ENCODE peak calls at places on chromosomes 12 and 14, in seven cellular contexts. F is right cardiac atrium; T is lung; V is aorta; H is CD4-positive, alpha-beta T cell; O is effector memory CD4-positive, alpha-beta T cell; Y is BJ. A is an unnamed sample. For H3K27me3, the result is how much of the 10 kb centered on the place peaks cover.

GRCh38 chr14:29043751-29044150 is 277.2 kb downstream of the FOXG1 start:
- DNase-seq in V (no peak), F (no peak), Y (no peak), O (no peak), H (no peak), T (no peak), A (no peak)

GRCh38 chr12:52007158-52007921 is 594 bp downstream of the TAMALIN start:
- DNase-seq in H (peak), V (peak), T (no peak), O (peak), F (peak), Y (no peak), A (no peak)

GRCh38 chr14:22428681-22429315 is 160.2 kb downstream of the DAD1 start:
- DNase-seq in H (no peak), Y (no peak), O (no peak), F (no peak), V (no peak), T (no peak), A (no peak)

GRCh38 chr14:25113394-25113793 is 63.4 kb upstream of the STXBP6 start:
- DNase-seq in H (no peak), V (no peak), F (no peak), Y (no peak), T (no peak), O (no peak), A (no peak)

GRCh38 chr12:6450869-6451347 is 934 bp upstream of the TAPBPL start:
- DNase-seq in H (no peak), V (no peak), F (no peak), O (no peak), T (no peak), Y (no peak), A (peak)

GRCh38 chr12:113298861-113299545 is 35.9 kb downstream of the SLC8B1 start:
- DNase-seq in T (no peak), Y (no peak), V (peak), F (peak), H (no peak), O (no peak), A (peak)

GRCh38 chr12:117818400-117818799 is 150.4 kb downstream of the KSR2 start:
- DNase-seq in Y (no peak), O (no peak), T (no peak), V (no peak), H (no peak), F (no peak), A (peak)

GRCh38 chr12:52327086-52327829 is 6.1 kb upstream of the KRT83 start:
- DNase-seq in H (peak), V (peak), F (peak), O (peak), T (peak), Y (peak), A (peak)

GRCh38 chr14:104350463-104351185 is 212.2 kb downstream of the KIF26A start:
- DNase-seq in V (no peak), F (no peak), Y (no peak), H (no peak), T (no peak), O (no peak), A (no peak)

GRCh38 chr14:76919431-76919810 is 93.2 kb downstream of the LRRC74A start:
- DNase-seq in V (no peak), T (peak), H (no peak), O (no peak), F (no peak), Y (no peak), A (no peak)

GRCh38 chr12:97308576-97309198 is 153.9 kb upstream of the RMST start:
- DNase-seq in V (no peak), H (no peak), F (no peak), T (no peak), Y (peak), O (no peak), A (no peak)

GRCh38 chr12:91529829-91530228 is 347.2 kb upstream of the DCN start:
- DNase-seq in H (no peak), F (no peak), T (no peak), Y (no peak), V (no peak), O (no peak), A (no peak)

GRCh38 chr12:42180990-42181611 is 36.4 kb upstream of the GXYLT1 start:
- DNase-seq in O (no peak), H (no peak), V (no peak), F (no peak), T (no peak), Y (no peak), A (no peak)

GRCh38 chr12:102484017-102484731 is 3.8 kb upstream of the IGF1 start:
- DNase-seq in Y (no peak), F (peak), O (no peak), T (peak), H (peak), V (peak), A (peak)

GRCh38 chr12:58629376-58629775 is 290.9 kb downstream of the LRIG3 start:
- DNase-seq in O (no peak), Y (no peak), T (no peak), H (no peak), V (no peak), F (no peak), A (no peak)

GRCh38 chr14:99270491-99271287 is 1.3 kb downstream of the BCL11B start:
- DNase-seq in F (no peak), H (peak), O (no peak), V (no peak), T (no peak), Y (no peak), A (no peak)

GRCh38 chr14:35163384-35163783 is 41.0 kb downstream of the PRORP start:
- DNase-seq in Y (no peak), O (no peak), H (no peak), F (no peak), T (no peak), V (no peak), A (no peak)

GRCh38 chr14:22886500-22887259 is 3.7 kb downstream of the REM2 start:
- DNase-seq in T (peak), V (peak), H (peak), F (peak), Y (no peak), O (peak), A (peak)

GRCh38 chr14:105860615-105861580 is 334.5 kb downstream of the TMEM121 start:
- DNase-seq in F (peak), T (no peak), V (peak), H (no peak), Y (no peak), O (no peak), A (no peak)

GRCh38 chr12:52687527-52688385 is 7.5 kb upstream of the KRT1 start:
- DNase-seq in V (no peak), F (no peak), T (no peak), H (no peak), Y (no peak), O (no peak), A (peak)

GRCh38 chr14:92263681-92264080 is 59.3 kb upstream of the SLC24A4 start:
- DNase-seq in Y (no peak), T (no peak), F (no peak), V (no peak), H (no peak), O (no peak), A (no peak)

GRCh38 chr14:100122481-100123215 is 36.8 kb downstream of the DEGS2 start:
- DNase-seq in V (no peak), H (no peak), T (no peak), O (no peak), Y (no peak), F (no peak), A (no peak)

GRCh38 chr14:92793709-92794546 is at the start of gene GOLGA5:
- DNase-seq in Y (peak), F (peak), T (peak), V (peak), O (peak), H (peak), A (peak)

GRCh38 chr14:83826838-83827237 is 1703.1 kb upstream of the FLRT2 start:
- DNase-seq in V (no peak), Y (no peak), F (no peak), O (no peak), T (no peak), H (no peak), A (no peak)

GRCh38 chr12:79413796-79414195 is 277.0 kb downstream of the PAWR start:
- DNase-seq in O (no peak), T (no peak), V (no peak), H (no peak), Y (no peak), F (no peak), A (no peak)

GRCh38 chr12:98955284-98955683 is 310.2 kb downstream of the APAF1 start:
- DNase-seq in T (no peak), O (no peak), Y (no peak), F (no peak), V (no peak), H (no peak), A (no peak)

GRCh38 chr12:122943196-122943595 is 23.1 kb downstream of the ABCB9 start:
- DNase-seq in O (no peak), T (no peak), F (no peak), Y (no peak), V (no peak), H (no peak), A (no peak)

GRCh38 chr12:86104087-86104486 is 152.1 kb downstream of the MGAT4C start:
- DNase-seq in O (no peak), H (no peak), Y (no peak), T (no peak), F (no peak), V (no peak), A (no peak)

GRCh38 chr12:56670836-56671235 is 17.2 kb downstream of the PTGES3 start:
- DNase-seq in O (no peak), T (no peak), Y (no peak), V (no peak), F (no peak), H (no peak), A (no peak)

GRCh38 chr14:21454843-21455550 is 926 bp downstream of the CHD8 start:
- DNase-seq in H (no peak), V (no peak), T (no peak), O (no peak), Y (no peak), F (no peak), A (no peak)

GRCh38 chr14:100673807-100674154 is 52.9 kb upstream of the DLK1 start:
- DNase-seq in Y (no peak), O (no peak), H (no peak), T (no peak), F (no peak), V (no peak), A (no peak)

DNA sequence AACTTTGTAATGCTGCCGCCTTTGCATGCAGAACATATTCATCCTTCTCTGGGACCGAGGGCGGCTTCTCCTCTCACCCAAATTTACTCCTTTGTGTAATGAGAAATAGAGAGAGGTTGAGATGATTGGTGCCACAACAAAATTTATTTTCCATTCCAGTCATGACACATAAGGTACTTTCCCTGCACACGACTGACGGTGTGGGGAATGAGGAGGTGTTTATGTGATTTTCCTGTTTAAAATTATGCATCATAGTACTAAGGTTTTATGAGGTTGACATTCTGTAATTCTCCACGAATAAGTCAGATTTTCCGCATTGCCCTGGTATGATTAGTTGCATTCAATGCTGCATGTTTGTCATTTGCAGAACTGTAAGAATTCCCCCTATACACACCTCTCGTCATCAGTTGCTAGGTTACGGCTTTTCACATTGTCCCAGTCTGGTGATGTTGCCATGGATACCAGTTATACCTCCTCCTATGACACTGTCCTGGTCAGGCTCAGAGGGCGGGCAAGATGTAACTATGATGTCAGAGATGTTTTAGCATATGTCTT is 23.1 kb downstream of the BICDL1 start:
- DNase-seq in O (peak), Y (no peak), F (no peak), T (no peak), V (no peak), H (peak), A (no peak)
- H3K27me3 ChIP-seq in O (under half), Y (under half), F (under half), T (under half), V (under half), H (under half), A (under half)

DNA sequence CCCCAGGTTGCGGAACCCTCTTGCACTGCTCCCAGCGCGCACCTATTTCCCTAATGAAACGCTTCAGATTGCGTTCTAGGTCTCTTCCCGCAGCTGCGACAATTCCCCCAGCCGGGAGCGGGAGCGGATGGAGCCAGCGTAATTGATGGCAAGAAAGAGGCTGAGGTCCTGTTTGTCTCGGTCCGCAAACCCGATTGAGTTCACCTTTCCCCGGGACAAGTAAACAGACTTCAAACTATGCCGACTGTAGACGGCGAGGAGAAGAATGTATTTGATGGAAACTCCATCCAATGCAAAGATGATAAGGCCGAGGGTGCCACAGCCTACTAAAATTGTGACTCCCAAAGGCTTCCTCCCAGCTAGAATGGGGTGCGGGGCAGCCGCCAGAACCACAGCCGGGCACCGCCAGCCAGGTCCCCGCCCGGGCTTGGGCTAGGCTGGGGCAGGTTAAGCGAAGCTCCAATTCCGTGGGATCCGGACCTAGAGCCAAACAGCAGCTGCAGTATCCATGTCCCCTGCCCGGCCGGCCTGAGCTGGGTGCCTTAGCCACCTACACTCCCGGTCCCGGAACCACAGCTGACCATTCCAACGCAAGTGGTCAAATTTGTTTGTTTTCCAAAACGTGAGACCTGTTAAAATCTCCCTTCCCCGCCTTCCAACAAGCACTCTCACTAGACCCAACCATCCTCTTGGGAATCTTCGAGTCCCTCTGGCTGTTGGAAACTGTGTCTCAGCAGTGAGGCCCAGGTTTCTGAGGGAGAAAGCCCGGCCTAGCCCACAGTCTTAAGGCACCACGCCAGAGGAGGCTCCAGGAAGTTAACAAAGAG is 5.5 kb downstream of the NKX2-1 start:
- DNase-seq in O (no peak), T (peak), H (no peak), Y (no peak), V (no peak), F (no peak), A (no peak)
- H3K27me3 ChIP-seq in O (under half), T (under half), H (half or more), Y (half or more), V (under half), F (under half), A (half or more)

DNA sequence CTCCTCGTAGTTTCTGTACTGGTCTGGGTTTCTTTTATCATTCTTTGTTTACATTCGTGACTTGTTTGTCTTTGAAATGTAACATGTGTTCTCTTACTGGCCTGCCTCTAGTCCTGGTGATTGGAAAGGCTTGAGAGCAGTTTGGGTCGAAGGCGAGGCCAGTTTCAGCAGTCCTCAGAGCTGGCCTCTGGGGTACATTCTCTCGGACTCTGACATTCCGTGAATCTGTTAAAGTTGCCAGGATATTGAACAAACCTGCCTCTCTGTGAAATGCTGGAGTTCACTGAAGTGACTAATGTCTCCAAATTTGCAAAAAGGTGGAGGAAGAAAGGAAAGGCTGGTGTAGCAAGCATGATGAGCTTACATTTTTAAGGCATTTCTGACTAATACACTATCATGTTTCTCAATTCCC is 1.5 kb downstream of the PLEKHA5 start:
- DNase-seq in T (no peak), F (no peak), H (no peak), Y (no peak), V (no peak), O (no peak), A (peak)
- H3K27me3 ChIP-seq in T (under half), F (under half), H (under half), Y (under half), V (under half), O (under half), A (under half)

DNA sequence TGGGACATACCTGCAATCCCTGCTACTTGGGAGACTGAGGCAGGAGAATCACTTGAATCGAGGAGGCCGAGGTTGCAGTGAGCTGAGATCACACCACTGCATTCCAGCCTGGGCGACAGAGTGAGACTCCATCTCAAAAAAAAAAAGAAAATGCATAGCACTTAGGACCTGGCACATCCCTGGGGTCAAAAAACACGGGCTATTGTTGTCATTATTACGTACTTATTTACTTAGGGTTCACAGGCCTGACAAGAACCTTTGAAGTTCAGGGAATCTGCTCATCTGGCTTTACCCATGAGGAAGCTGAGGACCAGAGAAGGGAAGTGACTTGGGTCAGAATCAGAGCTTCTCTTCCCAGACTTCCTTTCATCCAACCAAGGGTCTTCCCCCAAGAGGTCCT is 35.2 kb downstream of the SMUG1 start:
- DNase-seq in T (no peak), Y (no peak), O (no peak), F (no peak), H (no peak), V (no peak), A (no peak)
- H3K27me3 ChIP-seq in T (under half), Y (under half), O (under half), F (under half), H (under half), V (under half), A (under half)

DNA sequence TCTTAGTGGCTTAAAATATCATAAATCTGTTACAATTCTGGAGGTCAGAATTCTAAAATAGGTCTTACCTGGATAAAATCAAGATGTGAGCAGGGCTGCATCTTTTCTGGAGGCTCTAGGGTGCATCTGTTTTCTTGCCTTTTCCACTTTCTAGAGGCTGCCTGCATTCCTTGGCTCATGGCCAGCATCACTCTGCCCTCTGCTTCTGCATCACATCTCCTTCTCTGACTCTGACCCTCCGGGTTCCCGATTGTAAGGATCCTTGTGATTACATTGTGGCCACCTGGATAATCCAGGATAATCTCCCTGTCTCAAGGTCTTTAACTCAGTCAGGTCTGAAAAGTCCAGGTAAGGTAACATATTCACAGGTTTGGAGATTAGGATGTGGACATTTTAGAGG is 11.0 kb upstream of the BMP4 start:
- DNase-seq in O (no peak), F (no peak), H (no peak), T (no peak), V (no peak), Y (no peak), A (no peak)
- H3K27me3 ChIP-seq in O (under half), F (under half), H (under half), T (under half), V (under half), Y (under half), A (under half)

DNA sequence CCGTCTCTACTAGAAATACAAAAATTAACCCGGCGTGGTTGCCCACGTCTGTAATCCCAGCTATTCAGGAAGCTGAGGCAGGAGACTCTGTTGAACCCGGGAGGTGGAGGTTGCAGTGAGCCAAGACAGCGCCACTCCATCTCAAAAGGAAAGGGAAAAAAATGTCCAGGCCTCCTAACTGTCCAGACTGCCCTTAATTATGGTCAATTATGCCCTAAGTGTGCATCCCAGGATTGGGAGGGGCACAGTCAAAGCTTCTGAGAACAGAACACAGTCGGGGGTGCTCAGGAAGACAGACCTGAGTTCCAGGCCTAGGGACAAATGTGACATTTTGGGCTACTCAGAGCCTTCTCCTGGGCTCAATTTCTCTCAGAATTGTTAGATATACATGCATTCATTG is 31.8 kb upstream of the SMUG1 start:
- DNase-seq in T (no peak), V (no peak), F (no peak), O (no peak), H (no peak), Y (no peak), A (no peak)
- H3K27me3 ChIP-seq in T (under half), V (under half), F (under half), O (under half), H (under half), Y (under half), A (under half)

GRCh38 chr14:94483729-94484275 is 7.8 kb upstream of the SERPINA9 start:
- DNase-seq in H (no peak), Y (no peak), F (no peak), T (no peak), O (no peak), V (no peak), A (no peak)
- H3K27me3 ChIP-seq in H (under half), Y (under half), F (under half), T (under half), O (under half), V (under half), A (under half)

GRCh38 chr14:36506732-36507614 is 13.1 kb downstream of the NKX2-1 start:
- DNase-seq in O (no peak), Y (no peak), F (no peak), H (no peak), T (no peak), V (no peak), A (no peak)
- H3K27me3 ChIP-seq in O (under half), Y (half or more), F (under half), H (half or more), T (under half), V (under half), A (half or more)

DNA sequence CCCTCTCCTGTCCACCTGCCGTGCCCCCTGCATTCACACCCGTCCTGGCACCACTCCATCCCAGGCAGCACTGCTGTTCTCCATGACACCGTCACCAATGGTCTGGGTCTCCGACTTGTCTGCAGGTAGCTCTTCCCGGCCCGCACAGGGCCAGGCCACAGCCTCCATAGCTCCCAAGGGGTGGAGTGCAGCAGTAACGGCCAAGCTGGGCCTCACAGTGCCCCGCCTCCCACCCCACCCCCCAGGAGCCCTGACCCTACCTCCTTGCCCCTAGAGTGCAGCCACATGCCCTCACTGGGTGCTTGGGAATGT is 12.9 kb downstream of the FBRSL1 start:
- DNase-seq in F (no peak), O (no peak), Y (no peak), T (no peak), H (no peak), V (no peak), A (no peak)
- H3K27me3 ChIP-seq in F (under half), O (under half), Y (under half), T (under half), H (under half), V (under half), A (under half)

GRCh38 chr12:4780624-4781023 is 60.4 kb downstream of the GALNT8 start:
- DNase-seq in Y (no peak), F (peak), V (no peak), H (no peak), O (no peak), T (no peak), A (no peak)
- H3K27me3 ChIP-seq in Y (under half), F (under half), V (under half), H (under half), O (under half), T (under half), A (under half)

A was measured in colonic mucosa.